ENCODE peak calls at places on chromosomes 3 and 15, in six cellular contexts. Z is neuronal stem cell, U is IMR-90, D is mesenchymal stem cell, T is H9, V is H1. L is an unnamed sample.

GRCh38 chr3:122496529-122496928 is 18.2 kb downstream of the KPNA1 start:
- DNase-seq in Z (no peak), U (no peak), D (no peak), T (no peak), V (no peak), L (no peak)

GRCh38 chr15:55993804-55994539 is 560 bp upstream of the NEDD4 start:
- DNase-seq in Z (peak), U (peak), D (peak), T (peak), V (peak), L (peak)

GRCh38 chr3:7249493-7250076 is 388.7 kb downstream of the GRM7 start:
- DNase-seq in Z (no peak), U (no peak), D (peak), T (no peak), V (no peak), L (no peak)

GRCh38 chr3:98657429-98657828 is 64.0 kb upstream of the CPOX start:
- DNase-seq in Z (peak), U (no peak), D (no peak), T (peak), V (peak), L (peak)

GRCh38 chr3:46280105-46280797 is 38.0 kb downstream of the CCR3 start:
- DNase-seq in Z (no peak), U (peak), D (peak), T (no peak), V (no peak), L (no peak)

GRCh38 chr3:126355777-126356372 is 1.3 kb downstream of the KLF15 start:
- DNase-seq in Z (peak), U (peak), D (peak), T (peak), V (peak), L (peak)

GRCh38 chr3:146496246-146496645 is 26.9 kb upstream of the PLSCR2 start:
- DNase-seq in Z (no peak), U (peak), D (no peak), T (no peak), V (no peak), L (no peak)

GRCh38 chr15:29425864-29426263 is 156.2 kb upstream of the NSMCE3 start:
- DNase-seq in Z (no peak), U (no peak), D (no peak), T (no peak), V (no peak), L (no peak)

GRCh38 chr3:36166477-36166876 is 213.8 kb upstream of the STAC start:
- DNase-seq in Z (no peak), U (no peak), D (peak), T (no peak), V (no peak), L (peak)

GRCh38 chr3:48680811-48681540 is 4.7 kb downstream of the NCKIPSD start:
- DNase-seq in Z (no peak), U (no peak), D (no peak), T (no peak), V (no peak), L (peak)

GRCh38 chr3:23600178-23600577 is 205.6 kb upstream of the UBE2E1 start:
- DNase-seq in Z (no peak), U (peak), D (peak), T (no peak), V (peak), L (peak)

GRCh38 chr3:9730747-9731205 is 759 bp upstream of the BRPF1 start:
- DNase-seq in Z (no peak), U (no peak), D (no peak), T (no peak), V (peak), L (no peak)

GRCh38 chr3:69425249-69425648 is 39.4 kb upstream of the FRMD4B start:
- DNase-seq in Z (no peak), U (peak), D (peak), T (peak), V (no peak), L (peak)

GRCh38 chr15:88469321-88469720 is 1.8 kb downstream of the MRPS11 start:
- DNase-seq in Z (no peak), U (no peak), D (no peak), T (no peak), V (no peak), L (no peak)

GRCh38 chr15:83087535-83087934 is 19.9 kb upstream of the TM6SF1 start:
- DNase-seq in Z (no peak), U (no peak), D (no peak), T (no peak), V (no peak), L (no peak)

GRCh38 chr15:74604983-74605809 is 10.4 kb upstream of the CLK3 start:
- DNase-seq in Z (no peak), U (no peak), D (no peak), T (no peak), V (no peak), L (no peak)

GRCh38 chr15:86916671-86917450 is 837.2 kb downstream of the AGBL1 start:
- DNase-seq in Z (no peak), U (no peak), D (peak), T (no peak), V (no peak), L (no peak)

GRCh38 chr15:80958818-80959495 is 30.7 kb downstream of the MESD start:
- DNase-seq in Z (no peak), U (no peak), D (no peak), T (no peak), V (no peak), L (no peak)

GRCh38 chr15:59138243-59138642 is 33.3 kb downstream of the CCNB2 start:
- DNase-seq in Z (peak), U (peak), D (peak), T (peak), V (peak), L (peak)

GRCh38 chr3:42440924-42441323 is 30.5 kb upstream of the LYZL4 start:
- DNase-seq in Z (no peak), U (no peak), D (no peak), T (no peak), V (peak), L (no peak)

GRCh38 chr3:171824076-171824475 is 13.8 kb upstream of the PLD1 start:
- DNase-seq in Z (no peak), U (no peak), D (no peak), T (no peak), V (no peak), L (peak)

GRCh38 chr3:66889758-66890576 is 108.1 kb upstream of the KBTBD8 start:
- DNase-seq in Z (no peak), U (no peak), D (no peak), T (no peak), V (no peak), L (no peak)

GRCh38 chr3:134378384-134378783 is 4.1 kb upstream of the AMOTL2 start:
- DNase-seq in Z (no peak), U (no peak), D (no peak), T (peak), V (peak), L (no peak)

GRCh38 chr15:65957451-65957850 is 88.2 kb downstream of the RAB11A start:
- DNase-seq in Z (no peak), U (no peak), D (no peak), T (peak), V (no peak), L (no peak)

GRCh38 chr3:155131104-155131503 is 51.0 kb downstream of the MME start:
- DNase-seq in Z (no peak), U (peak), D (peak), T (no peak), V (no peak), L (peak)

GRCh38 chr15:49898575-49899283 is 220.3 kb downstream of the ATP8B4 start:
- DNase-seq in Z (no peak), U (no peak), D (peak), T (no peak), V (no peak), L (peak)

GRCh38 chr3:52682016-52682415 is 3.7 kb downstream of the PBRM1 start:
- DNase-seq in Z (no peak), U (peak), D (peak), T (no peak), V (no peak), L (peak)

GRCh38 chr3:133953297-133953696 is 57.6 kb upstream of the RAB6B start:
- DNase-seq in Z (no peak), U (no peak), D (no peak), T (no peak), V (no peak), L (no peak)

GRCh38 chr3:37942646-37943045 is 47.9 kb upstream of the VILL start:
- DNase-seq in Z (no peak), U (no peak), D (no peak), T (no peak), V (no peak), L (no peak)

GRCh38 chr15:32683906-32684584 is 33.8 kb upstream of the GREM1 start:
- DNase-seq in Z (no peak), U (peak), D (peak), T (no peak), V (no peak), L (no peak)

GRCh38 chr3:42247576-42248027 is 18.4 kb downstream of the CCK start:
- DNase-seq in Z (peak), U (peak), D (peak), T (peak), V (peak), L (peak)

GRCh38 chr15:75551076-75551475 is 28.0 kb downstream of the PTPN9 start:
- DNase-seq in Z (no peak), U (no peak), D (no peak), T (no peak), V (no peak), L (peak)

GRCh38 chr3:108507887-108508286 is 2.5 kb downstream of the MYH15 start:
- DNase-seq in Z (no peak), U (no peak), D (no peak), T (no peak), V (no peak), L (no peak)

GRCh38 chr15:25693321-25694237 is 169.5 kb downstream of the ATP10A start:
- DNase-seq in Z (peak), U (peak), D (no peak), T (peak), V (peak), L (peak)

GRCh38 chr3:10473581-10474438 is 31.6 kb downstream of the ATP2B2 start:
- DNase-seq in Z (no peak), U (no peak), D (no peak), T (peak), V (no peak), L (no peak)

GRCh38 chr3:171770689-171771620 is 39.3 kb downstream of the PLD1 start:
- DNase-seq in Z (no peak), U (peak), D (peak), T (peak), V (no peak), L (peak)

GRCh38 chr3:196804775-196805174 is 62.9 kb upstream of the SENP5 start:
- DNase-seq in Z (no peak), U (no peak), D (no peak), T (no peak), V (no peak), L (no peak)

GRCh38 chr15:31365032-31365654 is 38.5 kb downstream of the KLF13 start:
- DNase-seq in Z (no peak), U (no peak), D (no peak), T (no peak), V (no peak), L (no peak)
- H2AK5ac ChIP-seq in Z (peak), U (no peak), D (no peak), T (no peak), V (peak), L (peak)

GRCh38 chr15:42374810-42375209 is 15.5 kb downstream of the CAPN3 start:
- DNase-seq in Z (no peak), U (no peak), D (no peak), T (no peak), V (no peak), L (no peak)
- H2AFZ ChIP-seq in Z (no peak), U (no peak), D (no peak), T (no peak), V (no peak), L (no peak)

GRCh38 chr3:156207802-156208685 is 87.7 kb downstream of the KCNAB1 start:
- DNase-seq in Z (no peak), U (peak), D (no peak), T (no peak), V (no peak), L (no peak)
- H2AK5ac ChIP-seq in Z (no peak), U (peak), D (no peak), T (no peak), V (no peak), L (no peak)

GRCh38 chr3:151146071-151146730 is 56.8 kb downstream of the GPR171 start:
- DNase-seq in Z (peak), U (peak), D (peak), T (peak), V (peak), L (peak)
- H2AFZ ChIP-seq in Z (peak), U (peak), D (no peak), T (no peak), V (no peak), L (no peak)

GRCh38 chr3:143793971-143794370 is 54.3 kb downstream of the SLC9A9 start:
- DNase-seq in Z (no peak), U (no peak), D (no peak), T (no peak), V (no peak), L (no peak)

GRCh38 chr3:143794793-143795462 is 53.3 kb downstream of the SLC9A9 start:
- DNase-seq in Z (no peak), U (no peak), D (no peak), T (no peak), V (no peak), L (no peak)

GRCh38 chr3:143795849-143796248 is 52.4 kb downstream of the SLC9A9 start:
- DNase-seq in Z (no peak), U (no peak), D (no peak), T (no peak), V (no peak), L (no peak)
- H2AK5ac ChIP-seq in Z (no peak), U (no peak), D (no peak), T (no peak), V (no peak), L (no peak)